ENCODE peak calls at places on chromosomes 6 and 20, in four cellular contexts. R is heart right ventricle, E is WERI-Rb-1, L is substantia nigra. D is an unnamed sample.

GRCh38 chr6:157428418-157429202 is 47.6 kb downstream of the ZDHHC14 start:
- DNase-seq in R (no peak), E (no peak), L (no peak), D (no peak)

GRCh38 chr6:116144590-116144989 is 18.7 kb upstream of the COL10A1 start:
- DNase-seq in R (no peak), E (no peak), L (no peak), D (no peak)

GRCh38 chr6:155050311-155050710 is 55.2 kb downstream of the TIAM2 start:
- DNase-seq in R (no peak), E (no peak), L (no peak), D (no peak)

GRCh38 chr20:58619847-58620431 is 31.1 kb upstream of the STX16 start:
- DNase-seq in R (no peak), E (no peak), L (no peak), D (peak)

GRCh38 chr6:106080106-106081095 is 5.7 kb upstream of the PRDM1 start:
- DNase-seq in R (no peak), E (peak), L (no peak), D (no peak)

GRCh38 chr6:12138377-12138776 is 126.3 kb downstream of the HIVEP1 start:
- DNase-seq in R (no peak), E (no peak), L (no peak), D (no peak)

GRCh38 chr6:38688579-38689087 is 14.3 kb downstream of the GLO1 start:
- DNase-seq in R (no peak), E (peak), L (no peak), D (no peak)

GRCh38 chr20:58838174-58838573 is 12.5 kb downstream of the GNAS-AS1 start:
- DNase-seq in R (no peak), E (no peak), L (no peak), D (no peak)

GRCh38 chr6:116073765-116074450 is 13.2 kb upstream of the FRK start:
- DNase-seq in R (no peak), E (no peak), L (no peak), D (no peak)

GRCh38 chr6:156866181-156866862 is 89.1 kb downstream of the ARID1B start:
- DNase-seq in R (no peak), E (no peak), L (peak), D (no peak)

GRCh38 chr6:21870071-21870729 is 276.6 kb downstream of the SOX4 start:
- DNase-seq in R (no peak), E (no peak), L (no peak), D (no peak)

GRCh38 chr20:33522256-33522820 is 32.4 kb downstream of the CBFA2T2 start:
- DNase-seq in R (no peak), E (no peak), L (no peak), D (no peak)

GRCh38 chr20:44861547-44862006 is 23.9 kb upstream of the YWHAB start:
- DNase-seq in R (no peak), E (no peak), L (no peak), D (peak)

GRCh38 chr6:149235130-149235561 is 82.4 kb upstream of the TAB2 start:
- DNase-seq in R (peak), E (no peak), L (no peak), D (no peak)

GRCh38 chr20:11844691-11845090 is 73.0 kb upstream of the BTBD3 start:
- DNase-seq in R (no peak), E (no peak), L (no peak), D (no peak)

GRCh38 chr20:16573011-16573965 is at the start of gene KIF16B:
- DNase-seq in R (peak), E (peak), L (peak), D (peak)

GRCh38 chr6:29522241-29522640 is 34.5 kb upstream of the MAS1L start:
- DNase-seq in R (no peak), E (no peak), L (no peak), D (no peak)

GRCh38 chr6:16355699-16356481 is 117.5 kb downstream of the GMPR start:
- DNase-seq in R (no peak), E (peak), L (no peak), D (no peak)

GRCh38 chr6:161407581-161407980 is 133.7 kb upstream of the AGPAT4 start:
- DNase-seq in R (no peak), E (no peak), L (no peak), D (no peak)

GRCh38 chr6:167267896-167268528 is 23.1 kb upstream of the UNC93A start:
- DNase-seq in R (no peak), E (no peak), L (no peak), D (no peak)

GRCh38 chr6:91573826-91574416 is 987.0 kb upstream of the MAP3K7 start:
- DNase-seq in R (no peak), E (no peak), L (no peak), D (no peak)

GRCh38 chr6:91580635-91581034 is 993.8 kb upstream of the MAP3K7 start:
- DNase-seq in R (no peak), E (no peak), L (no peak), D (no peak)

GRCh38 chr6:91572855-91573254 is 986.0 kb upstream of the MAP3K7 start:
- DNase-seq in R (no peak), E (no peak), L (no peak), D (no peak)

GRCh38 chr6:91569071-91569470 is 982.2 kb upstream of the MAP3K7 start:
- DNase-seq in R (no peak), E (no peak), L (no peak), D (no peak)

GRCh38 chr6:91575032-91575431 is 988.2 kb upstream of the MAP3K7 start:
- DNase-seq in R (no peak), E (no peak), L (no peak), D (no peak)
- H3K27ac ChIP-seq in R (no peak), E (no peak), L (no peak), D (no peak)

DNA sequence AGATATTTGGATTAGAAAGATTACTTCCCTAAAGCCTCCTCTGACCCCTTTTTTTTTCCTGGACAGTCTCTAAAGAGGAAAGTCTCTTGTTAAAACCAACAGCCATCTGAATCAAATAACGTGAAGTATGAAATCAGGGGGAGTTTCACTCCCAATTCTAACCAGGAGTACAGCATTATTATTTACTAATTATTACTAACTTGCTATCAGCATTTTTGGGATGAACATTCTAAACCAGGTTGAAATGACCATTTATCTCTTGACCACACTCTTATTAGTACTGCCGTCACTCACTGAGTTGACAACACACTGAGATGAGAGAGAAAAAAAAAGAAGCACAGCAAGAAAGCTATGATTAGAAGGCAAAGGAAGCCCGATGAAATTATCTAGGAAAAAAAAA is 114.4 kb upstream of the BCLAF1 start:
- DNase-seq in R (no peak), E (no peak), L (no peak), D (no peak)
- H3K27ac ChIP-seq in R (no peak), E (no peak), L (peak), D (no peak)

DNA sequence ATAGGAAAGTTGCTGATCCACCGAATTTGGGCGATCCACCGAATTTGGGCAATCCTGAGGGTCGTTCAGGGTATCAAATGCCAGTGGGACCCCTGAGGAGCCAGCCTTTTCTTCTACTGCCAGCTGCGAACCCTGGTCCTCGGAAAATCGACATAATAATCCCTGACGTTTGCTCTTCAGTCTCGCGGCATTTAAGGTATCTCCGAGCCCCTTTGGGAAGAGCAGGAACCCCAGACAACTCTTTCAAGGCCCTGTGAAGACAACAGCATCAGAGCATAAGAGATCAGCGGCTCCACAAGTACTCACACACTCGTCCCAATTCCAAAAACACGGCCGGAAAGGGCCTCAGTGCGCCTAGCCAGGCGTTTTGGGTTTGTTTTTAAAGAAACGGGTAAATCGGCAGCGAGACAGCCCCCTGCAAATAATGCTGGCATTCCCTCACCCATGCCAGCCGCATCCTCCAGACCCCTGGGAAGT is 998 bp downstream of the SIM1 start:
- DNase-seq in R (no peak), E (no peak), L (no peak), D (no peak)
- H3K27ac ChIP-seq in R (no peak), E (no peak), L (no peak), D (peak)

DNA sequence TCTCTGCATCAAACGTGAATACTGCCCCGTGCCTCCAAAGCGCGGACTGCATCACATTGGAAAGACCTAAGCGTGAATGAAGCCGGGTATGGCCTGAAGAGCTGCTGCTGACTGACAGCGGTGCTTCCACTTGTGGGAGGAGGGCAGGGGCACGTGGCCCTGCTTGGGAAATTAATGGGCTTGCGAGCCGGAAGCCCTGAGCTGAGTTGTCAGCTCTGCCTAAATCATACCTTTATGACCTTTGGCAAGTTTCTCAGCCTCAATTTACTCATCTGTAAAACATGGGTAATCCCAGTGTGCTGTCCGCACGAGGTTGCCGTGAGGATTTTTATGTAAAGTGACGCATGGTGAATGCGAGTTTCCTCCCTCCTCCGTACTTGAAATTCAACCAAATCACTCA is 67.0 kb upstream of the FOXQ1 start:
- DNase-seq in R (no peak), E (no peak), L (no peak), D (no peak)
- H3K27ac ChIP-seq in R (no peak), E (no peak), L (no peak), D (no peak)

GRCh38 chr6:13581700-13582229 is 7.4 kb downstream of the SIRT5 start:
- DNase-seq in R (no peak), E (no peak), L (peak), D (no peak)
- H3K27ac ChIP-seq in R (no peak), E (no peak), L (no peak), D (no peak)